ENCODE peak calls at places on chromosome 21, in eight cellular contexts. W, H, P, R, S, A, N and F are unnamed samples.

GRCh38 chr21:45255381-45256020 is 32.2 kb downstream of the POFUT2 start:
- DNase-seq in W (no peak), H (no peak), P (no peak), R (no peak), S (no peak), A (peak), N (peak), F (no peak)

GRCh38 chr21:27269646-27270045 is 302.8 kb upstream of the ADAMTS5 start:
- DNase-seq in W (no peak), H (no peak), P (peak), R (no peak), S (no peak), A (no peak), N (peak), F (no peak)

GRCh38 chr21:36027352-36027751 is 33.0 kb downstream of the SETD4 start:
- DNase-seq in W (no peak), H (no peak), P (no peak), R (no peak), S (no peak), A (no peak), N (no peak), F (no peak)

GRCh38 chr21:42784276-42784675 is 95.1 kb downstream of the WDR4 start:
- DNase-seq in W (no peak), H (peak), P (no peak), R (no peak), S (no peak), A (no peak), N (no peak), F (no peak)

GRCh38 chr21:39840373-39841097 is 26.7 kb upstream of the PCP4 start:
- DNase-seq in W (no peak), H (no peak), P (no peak), R (no peak), S (no peak), A (no peak), N (no peak), F (no peak)

GRCh38 chr21:28793043-28793442 is 199.6 kb downstream of the LTN1 start:
- DNase-seq in W (no peak), H (no peak), P (peak), R (no peak), S (no peak), A (no peak), N (no peak), F (no peak)

GRCh38 chr21:44924611-44925010 is 3.9 kb upstream of the ITGB2 start:
- DNase-seq in W (no peak), H (no peak), P (no peak), R (no peak), S (no peak), A (no peak), N (no peak), F (no peak)

GRCh38 chr21:15682182-15682895 is 47.4 kb upstream of the USP25 start:
- DNase-seq in W (no peak), H (no peak), P (peak), R (no peak), S (no peak), A (no peak), N (peak), F (no peak)

GRCh38 chr21:35212393-35213127 is 163.5 kb upstream of the RUNX1 start:
- DNase-seq in W (no peak), H (no peak), P (no peak), R (no peak), S (no peak), A (no peak), N (no peak), F (no peak)

GRCh38 chr21:46142581-46143473 is 12.6 kb downstream of the FTCD start:
- DNase-seq in W (peak), H (no peak), P (no peak), R (peak), S (no peak), A (no peak), N (no peak), F (no peak)

GRCh38 chr21:16072692-16073091 is 342.9 kb downstream of the USP25 start:
- DNase-seq in W (no peak), H (no peak), P (peak), R (no peak), S (no peak), A (no peak), N (no peak), F (no peak)

GRCh38 chr21:38170705-38171682 is 85.8 kb upstream of the KCNJ15 start:
- DNase-seq in W (no peak), H (no peak), P (no peak), R (no peak), S (no peak), A (no peak), N (no peak), F (no peak)

GRCh38 chr21:25582888-25583287 is 24.4 kb downstream of the MRPL39 start:
- DNase-seq in W (no peak), H (no peak), P (no peak), R (no peak), S (no peak), A (no peak), N (no peak), F (no peak)

GRCh38 chr21:42343101-42343500 is 7.7 kb downstream of the TFF2 start:
- DNase-seq in W (no peak), H (no peak), P (no peak), R (no peak), S (no peak), A (no peak), N (no peak), F (no peak)